ENCODE peak calls at places on chromosomes 12 and 14, in seven cellular contexts. F is HCT116, W is stomach, L is prostate gland, B is K562, R is GM23338, V is breast epithelium. Q is an unnamed sample.

GRCh38 chr14:52663850-52664249 is 31.5 kb downstream of the ERO1A start:
- DNase-seq in F (no peak), W (no peak), L (no peak), B (no peak), R (peak; percentile 42), V (no peak), Q (no peak)

GRCh38 chr14:64324461-64325255 is 30.5 kb upstream of the ESR2 start:
- DNase-seq in F (no peak), W (no peak), L (no peak), B (no peak), R (no peak), V (no peak), Q (no peak)

GRCh38 chr12:19288603-19289244 is 150.6 kb upstream of the AEBP2 start:
- DNase-seq in F (peak; percentile 22), W (no peak), L (no peak), B (peak; percentile 14), R (peak; percentile 79), V (no peak), Q (no peak)

GRCh38 chr12:1131811-1132224 is 140.8 kb downstream of the ERC1 start:
- DNase-seq in F (no peak), W (peak; percentile 40), L (peak; percentile 81), B (no peak), R (no peak), V (peak; percentile 32), Q (no peak)

GRCh38 chr14:80567905-80568512 is 356.7 kb upstream of the DIO2 start:
- DNase-seq in F (peak; percentile 18), W (no peak), L (no peak), B (no peak), R (no peak), V (no peak), Q (no peak)

GRCh38 chr12:122990961-122991622 is 10.6 kb downstream of the ARL6IP4 start:
- DNase-seq in F (no peak), W (no peak), L (no peak), B (no peak), R (no peak), V (no peak), Q (no peak)

GRCh38 chr14:70416717-70417349 is at the start of gene SYNJ2BP:
- DNase-seq in F (peak; percentile 69), W (peak; percentile 90), L (peak; percentile 79), B (peak; percentile 39), R (peak; percentile 93), V (peak; percentile 57), Q (peak; percentile 80)

GRCh38 chr14:34324363-34324795 is 137.7 kb downstream of the SPTSSA start:
- DNase-seq in F (peak; percentile 27), W (no peak), L (peak; percentile 55), B (peak; percentile 51), R (peak; percentile 69), V (no peak), Q (no peak)

GRCh38 chr12:131507881-131508280 is 203.0 kb upstream of the SFSWAP start:
- DNase-seq in F (no peak), W (no peak), L (no peak), B (no peak), R (no peak), V (no peak), Q (no peak)

GRCh38 chr12:107134558-107134957 is 41.2 kb upstream of the CRY1 start:
- DNase-seq in F (peak; percentile 75), W (no peak), L (no peak), B (peak; percentile 58), R (peak; percentile 92), V (no peak), Q (no peak)

GRCh38 chr12:112261559-112261958 is 120.7 kb downstream of the HECTD4 start:
- DNase-seq in F (peak; percentile 6), W (no peak), L (no peak), B (peak; percentile 13), R (peak; percentile 72), V (no peak), Q (no peak)

GRCh38 chr12:7716391-7716790 is 5.2 kb downstream of the DPPA3 start:
- DNase-seq in F (peak; percentile 19), W (no peak), L (no peak), B (peak; percentile 20), R (peak; percentile 59), V (no peak), Q (no peak)

GRCh38 chr14:45258073-45258472 is 5.1 kb upstream of the MIS18BP1 start:
- DNase-seq in F (no peak), W (no peak), L (no peak), B (no peak), R (no peak), V (no peak), Q (no peak)

GRCh38 chr12:80291108-80291754 is 152.8 kb upstream of the PTPRQ start:
- DNase-seq in F (no peak), W (no peak), L (no peak), B (no peak), R (no peak), V (no peak), Q (no peak)

GRCh38 chr12:77599782-77600491 is 230.8 kb upstream of the NAV3 start:
- DNase-seq in F (no peak), W (no peak), L (no peak), B (no peak), R (no peak), V (no peak), Q (no peak)

GRCh38 chr14:106317593-106317992 is 791.2 kb downstream of the TMEM121 start:
- DNase-seq in F (no peak), W (no peak), L (no peak), B (no peak), R (no peak), V (no peak), Q (no peak)

GRCh38 chr12:26056335-26056734 is 68.5 kb downstream of the BHLHE41 start:
- DNase-seq in F (peak; percentile 13), W (peak; percentile 61), L (peak; percentile 8), B (no peak), R (no peak), V (no peak), Q (no peak)

GRCh38 chr14:100018482-100018881 is 46.7 kb upstream of the EVL start:
- DNase-seq in F (no peak), W (no peak), L (no peak), B (peak; percentile 43), R (no peak), V (no peak), Q (no peak)

GRCh38 chr12:2286461-2287131 is 233.8 kb downstream of the CACNA1C start:
- DNase-seq in F (no peak), W (no peak), L (no peak), B (no peak), R (no peak), V (no peak), Q (no peak)

GRCh38 chr14:24887623-24888304 is 162.2 kb downstream of the STXBP6 start:
- DNase-seq in F (no peak), W (no peak), L (no peak), B (no peak), R (no peak), V (no peak), Q (no peak)

GRCh38 chr12:64946132-64946829 is 121.8 kb downstream of the TBC1D30 start:
- DNase-seq in F (no peak), W (peak; percentile 31), L (peak; percentile 56), B (no peak), R (no peak), V (peak; percentile 34), Q (peak; percentile 71)

GRCh38 chr12:12890815-12891645 is at the start of gene GPRC5A:
- DNase-seq in F (peak; percentile 96), W (peak; percentile 87), L (peak; percentile 81), B (peak; percentile 51), R (peak; percentile 79), V (peak; percentile 90), Q (peak; percentile 95)

GRCh38 chr14:50658203-50658602 is 9.9 kb downstream of the SAV1 start:
- DNase-seq in F (no peak), W (peak; percentile 43), L (no peak), B (no peak), R (peak; percentile 83), V (no peak), Q (no peak)

GRCh38 chr14:76078501-76078900 is 73.2 kb upstream of the GPATCH2L start:
- DNase-seq in F (no peak), W (no peak), L (no peak), B (no peak), R (no peak), V (no peak), Q (no peak)
- TF ChIP-seq POLR2AphosphoS5 in F (no peak), W (no peak), L (no peak), B (no peak), R (no peak), V (no peak), Q (no peak)

GRCh38 chr12:5481645-5482044 is 49.7 kb downstream of the NTF3 start:
- DNase-seq in F (no peak), W (no peak), L (no peak), B (no peak), R (no peak), V (no peak), Q (no peak)

GRCh38 chr12:5480953-5481300 is 49.0 kb downstream of the NTF3 start:
- DNase-seq in F (no peak), W (no peak), L (no peak), B (no peak), R (peak; percentile 55), V (no peak), Q (no peak)

GRCh38 chr12:5479761-5480160 is 47.9 kb downstream of the NTF3 start:
- DNase-seq in F (no peak), W (no peak), L (no peak), B (no peak), R (peak; percentile 30), V (no peak), Q (no peak)

GRCh38 chr12:5478081-5478706 is 46.3 kb downstream of the NTF3 start:
- DNase-seq in F (no peak), W (no peak), L (no peak), B (no peak), R (no peak), V (no peak), Q (no peak)

GRCh38 chr12:5480218-5480952 is 48.5 kb downstream of the NTF3 start:
- DNase-seq in F (no peak), W (no peak), L (no peak), B (no peak), R (peak; percentile 64), V (no peak), Q (no peak)
- H3K4me1 ChIP-seq in F (no peaks in the 10 kb centered on the region), W (no peaks in the 10 kb centered on the region), L (no peaks in the 10 kb centered on the region), B (no peaks in the 10 kb centered on the region), R (peaks cover 14% of the 10 kb centered on the region), V (no peaks in the 10 kb centered on the region), Q (no peaks in the 10 kb centered on the region)

DNA sequence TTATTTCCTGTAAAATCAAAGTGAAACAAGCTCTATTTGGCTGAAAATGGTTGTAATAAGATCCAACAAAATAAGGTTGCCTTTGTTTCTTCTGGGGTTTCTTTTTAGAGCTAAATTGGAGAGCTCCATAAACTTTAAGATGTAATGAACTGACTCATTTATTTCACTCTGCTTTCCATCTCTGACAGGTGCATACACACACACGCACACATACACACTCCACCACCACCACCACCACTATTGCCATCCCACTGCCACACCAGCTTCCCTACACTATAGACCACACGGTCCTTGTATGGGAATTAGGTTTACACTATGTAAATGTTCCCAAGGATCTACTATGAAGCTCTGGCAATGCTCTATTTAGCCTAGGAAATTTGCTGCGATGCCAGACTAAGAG is 293.0 kb downstream of the RPAP3 start:
- DNase-seq in F (no peak), W (no peak), L (no peak), B (no peak), R (no peak), V (no peak), Q (no peak)
- TF ChIP-seq POLR2AphosphoS5 in F (no peak), W (no peak), L (no peak), B (no peak), R (no peak), V (no peak), Q (no peak)

DNA sequence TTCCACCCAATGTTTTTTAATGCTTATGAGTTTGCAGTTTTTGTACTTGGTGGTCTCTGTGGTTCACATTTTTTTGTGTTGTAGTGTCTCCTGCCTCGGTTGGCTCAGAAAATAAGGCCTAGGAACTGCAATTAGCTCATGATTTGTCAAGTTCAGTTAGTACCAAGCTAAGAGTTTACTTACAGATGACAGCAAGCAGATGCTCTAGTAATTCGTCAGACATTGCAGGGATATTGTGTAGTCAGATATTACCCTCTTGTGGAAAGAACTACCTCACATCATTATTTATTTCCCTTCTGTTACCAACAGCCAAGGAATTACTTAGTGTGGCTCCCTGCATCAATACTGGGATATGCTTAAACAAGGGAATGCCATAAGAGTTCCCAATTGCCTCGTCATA is 14.6 kb downstream of the DYRK2 start:
- DNase-seq in F (no peak), W (no peak), L (no peak), B (no peak), R (no peak), V (no peak), Q (no peak)
- H3K4me1 ChIP-seq in F (no peaks in the 10 kb centered on the region), W (peaks cover 83% of the 10 kb centered on the region), L (no peaks in the 10 kb centered on the region), B (no peaks in the 10 kb centered on the region), R (peaks cover 5% of the 10 kb centered on the region), V (no peaks in the 10 kb centered on the region), Q (no peaks in the 10 kb centered on the region)